ENCODE peak calls at places on chromosome X, in four cellular contexts. N is IMR-90, O is right lobe of liver, X is body of pancreas. I is an unnamed sample.

GRCh38 chrX:118637997-118638396 is 89.4 kb upstream of the IL13RA1 start:
- DNase-seq in X (no peak), N (peak; percentile 3), O (no peak), I (no peak)

GRCh38 chrX:123155327-123155726 is 28.8 kb upstream of the GRIA3 start:
- DNase-seq in N (no peak), X (no peak), O (no peak), I (no peak)

GRCh38 chrX:110851780-110852179 is 56.2 kb upstream of the CHRDL1 start:
- DNase-seq in X (peak; percentile 35), N (peak; percentile 2), O (peak; percentile 40), I (peak; percentile 7)

GRCh38 chrX:136354201-136354600 is 53.4 kb downstream of the ADGRG4 start:
- DNase-seq in O (no peak), X (no peak), N (no peak), I (no peak)

GRCh38 chrX:78517124-78517523 is 142.0 kb downstream of the RTL3 start:
- DNase-seq in X (no peak), O (no peak), N (no peak), I (no peak)

GRCh38 chrX:19893722-19894121 is 6.3 kb upstream of the SH3KBP1 start:
- DNase-seq in O (no peak), N (peak; percentile 59), X (no peak), I (no peak)

GRCh38 chrX:75155830-75156525 is at the start of gene ABCB7:
- DNase-seq in X (peak; percentile 55), O (peak; percentile 76), N (peak; percentile 67), I (peak; percentile 26)

GRCh38 chrX:115058276-115058675 is 40.9 kb upstream of the IL13RA2 start:
- DNase-seq in O (no peak), N (peak; percentile 91), X (no peak), I (peak; percentile 14)

GRCh38 chrX:85503258-85504158 is 124.0 kb upstream of the POF1B start:
- DNase-seq in X (no peak), N (no peak), O (no peak), I (no peak)

GRCh38 chrX:18995216-18995615 is 11.3 kb upstream of the PHKA2 start:
- DNase-seq in X (no peak), O (no peak), N (peak; percentile 61), I (no peak)

GRCh38 chrX:153723351-153724251 is 586 bp downstream of the BCAP31 start:
- DNase-seq in N (peak; percentile 37), O (peak; percentile 70), X (peak; percentile 37), I (no peak)

GRCh38 chrX:153969904-153970397 is 1.7 kb downstream of the HCFC1 start:
- DNase-seq in N (peak; percentile 23), X (no peak), O (no peak), I (no peak)

GRCh38 chrX:12999422-12999821 is 24.5 kb downstream of the TMSB4X start:
- DNase-seq in X (no peak), N (peak; percentile 32), O (no peak), I (no peak)

GRCh38 chrX:86237482-86237881 is 89.2 kb downstream of the DACH2 start:
- DNase-seq in N (no peak), O (no peak), X (no peak), I (no peak)

GRCh38 chrX:101051153-101051548 is 760 bp downstream of the TRMT2B start:
- DNase-seq in N (no peak), O (peak; percentile 35), X (no peak), I (no peak)

GRCh38 chrX:41481264-41482109 is 34.3 kb downstream of the NYX start:
- DNase-seq in O (no peak), X (no peak), N (no peak), I (peak; percentile 5)

GRCh38 chrX:65034641-65035450 is 58.6 kb upstream of the ZC4H2 start:
- DNase-seq in N (peak; percentile 68), X (peak; percentile 67), O (peak; percentile 85), I (no peak)

GRCh38 chrX:57772637-57773036 is 92.6 kb upstream of the NLRP2B start:
- DNase-seq in O (no peak), X (no peak), N (no peak), I (no peak)

GRCh38 chrX:44731160-44731559 is 112.7 kb upstream of the DUSP21 start:
- DNase-seq in N (peak; percentile 20), X (no peak), O (no peak), I (no peak)

GRCh38 chrX:110210417-110211139 is 107.3 kb downstream of the AMMECR1 start:
- DNase-seq in O (no peak), X (no peak), N (peak; percentile 96), I (no peak)

GRCh38 chrX:10047631-10048030 is 80.5 kb downstream of the CLDN34 start:
- DNase-seq in X (no peak), N (no peak), O (no peak), I (no peak)

GRCh38 chrX:3651272-3651671 is 62.2 kb downstream of the PRKX start:
- DNase-seq in O (no peak), X (no peak), N (peak; percentile 49), I (no peak)

GRCh38 chrX:47158781-47159180 is 13.8 kb downstream of the RBM10 start:
- DNase-seq in N (no peak), X (no peak), O (no peak), I (no peak)

GRCh38 chrX:106608016-106608415 is 3.8 kb upstream of the RADX start:
- DNase-seq in O (no peak), N (no peak), X (no peak), I (no peak)

GRCh38 chrX:16882188-16882587 is 12.0 kb upstream of the RBBP7 start:
- DNase-seq in N (peak; percentile 25), O (peak; percentile 63), X (peak; percentile 49), I (no peak)

GRCh38 chrX:53715336-53715924 is 28.9 kb upstream of the HUWE1 start:
- DNase-seq in N (no peak), X (no peak), O (no peak), I (no peak)

GRCh38 chrX:109393859-109394258 is 88.0 kb downstream of the GUCY2F start:
- DNase-seq in X (no peak), N (no peak), O (no peak), I (no peak)

GRCh38 chrX:373641-374471 is 12.9 kb downstream of the PPP2R3B start:
- DNase-seq in O (no peak), X (no peak), N (peak; percentile 27), I (no peak)

GRCh38 chrX:53438174-53438831 is 4.1 kb upstream of the HSD17B10 start:
- DNase-seq in O (no peak), N (no peak), X (no peak), I (no peak)

GRCh38 chrX:102654696-102655095 is 3.4 kb downstream of the GPRASP1 start:
- DNase-seq in O (peak; percentile 51), N (no peak), X (no peak), I (no peak)

GRCh38 chrX:8105531-8105930 is 65.5 kb downstream of the VCX2 start:
- DNase-seq in O (no peak), X (no peak), N (no peak), I (no peak)

DNA sequence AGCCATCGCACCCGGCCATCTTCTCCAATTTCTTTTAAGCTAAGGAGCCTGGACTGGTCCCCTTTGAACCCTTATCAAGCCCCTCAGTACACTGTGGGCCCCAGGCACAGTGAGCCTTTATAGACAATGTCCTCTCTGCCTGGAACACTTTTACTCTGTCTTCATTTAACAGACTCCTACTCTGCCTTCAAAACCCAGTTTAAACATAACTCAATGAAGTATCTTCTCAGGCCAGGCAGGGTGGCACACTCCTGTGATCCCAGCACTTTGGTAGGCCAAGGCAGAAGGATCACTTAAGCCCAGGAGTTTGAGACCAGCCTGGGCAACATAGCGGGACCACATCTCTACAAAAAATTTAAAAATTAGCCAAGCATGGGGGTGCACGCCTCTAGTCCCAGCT is 27.5 kb upstream of the SMS start:
- DNase-seq in N (no peak), X (no peak), O (no peak), I (no peak)
- TF ChIP-seq POLR2A in N (no peak), X (no peak), O (no peak), I (no peak)

GRCh38 chrX:69165116-69165651 is at the start of gene PJA1:
- DNase-seq in X (peak; percentile 59), N (peak; percentile 57), O (peak; percentile 67), I (peak; percentile 69)
- TF ChIP-seq POLR2A in X (peak; percentile 66), N (peak; percentile 49), O (peak; percentile 60), I (peak; percentile 63)

DNA sequence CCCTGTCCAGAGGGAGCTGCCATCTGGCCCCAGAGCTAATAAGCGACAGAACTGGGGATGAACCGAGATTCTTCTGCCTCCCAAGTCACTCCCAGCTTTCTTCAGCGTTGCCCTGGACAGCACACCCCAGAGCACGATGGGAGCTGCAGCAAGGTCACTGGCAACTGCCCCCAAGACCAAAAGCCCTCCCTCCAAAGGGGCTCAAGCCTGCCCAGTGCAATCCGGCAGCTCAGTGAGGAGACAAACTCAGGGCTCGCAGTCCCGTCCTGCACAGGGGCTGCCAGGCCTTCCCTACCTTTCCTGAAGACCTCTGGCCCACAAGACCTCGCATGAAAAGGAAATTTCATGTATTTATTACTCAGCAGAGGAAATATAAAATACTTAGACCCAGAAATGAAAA is 174.8 kb downstream of the BCOR start:
- DNase-seq in X (no peak), N (no peak), O (no peak), I (no peak)
- TF ChIP-seq POLR2A in X (no peak), N (no peak), O (no peak), I (no peak)

DNA sequence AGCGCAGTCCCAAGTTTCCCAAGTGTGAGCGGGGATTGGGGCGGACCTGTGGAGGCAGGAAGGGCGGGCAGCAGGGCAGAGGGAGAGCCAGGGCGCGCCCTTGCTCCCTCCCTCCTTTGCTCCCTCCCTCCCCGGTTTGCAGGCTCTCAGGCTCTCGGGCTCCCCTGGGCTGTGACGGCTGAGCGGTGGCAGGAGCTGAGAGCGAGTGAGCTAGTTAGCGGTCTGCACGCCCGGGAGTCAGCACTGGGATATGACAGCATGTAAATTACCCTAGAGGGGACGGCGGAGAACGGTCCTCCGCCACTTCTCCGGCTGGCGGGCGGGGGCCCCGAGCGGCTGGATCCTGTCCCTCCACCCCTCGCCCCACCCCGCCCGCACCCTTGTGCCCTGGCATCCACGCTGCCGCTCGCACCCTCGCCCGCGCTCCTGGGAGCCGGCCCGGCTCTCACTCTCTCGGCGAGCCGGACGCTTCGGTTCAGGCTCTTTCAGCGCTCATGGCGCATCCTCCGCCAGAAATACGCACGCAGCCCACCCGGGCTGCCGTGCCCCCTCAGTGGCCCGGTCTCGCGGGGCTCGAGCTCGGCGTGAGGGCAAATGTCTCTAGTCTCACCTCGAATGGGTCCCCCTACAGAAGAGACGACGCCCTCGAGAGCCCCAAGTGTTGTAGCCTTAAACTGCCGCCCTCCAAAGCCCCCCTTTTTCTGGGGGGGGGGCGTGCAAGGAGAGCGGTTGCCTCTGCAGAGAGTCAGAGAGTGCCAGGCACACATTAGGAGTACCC is at the start of gene TSC22D3:
- DNase-seq in O (peak; percentile 87), X (peak; percentile 84), N (peak; percentile 33), I (peak; percentile 66)
- TF ChIP-seq POLR2A in O (peak; percentile 61), X (peak; percentile 69), N (no peak), I (no peak)

GRCh38 chrX:15747626-15748173 is 9.6 kb downstream of the CA5B start:
- DNase-seq in O (no peak), N (no peak), X (no peak), I (no peak)
- TF ChIP-seq POLR2A in O (no peak), N (no peak), X (no peak), I (no peak)

GRCh38 chrX:43654431-43655150 is 1.5 kb upstream of the MAOA start:
- DNase-seq in O (peak; percentile 94), N (peak; percentile 77), X (peak; percentile 93), I (peak; percentile 43)

GRCh38 chrX:43655151-43655676 is 885 bp upstream of the MAOA start:
- DNase-seq in X (peak; percentile 48), O (no peak), N (peak; percentile 3), I (no peak)

GRCh38 chrX:43661521-43662240 is 5.6 kb downstream of the MAOA start:
- DNase-seq in N (no peak), O (no peak), X (no peak), I (no peak)

GRCh38 chrX:43655961-43656494 is at the start of gene MAOA:
- DNase-seq in X (peak; percentile 74), N (no peak), O (peak; percentile 94), I (no peak)
- TF ChIP-seq POLR2A in X (peak; percentile 79), N (no peak), O (peak; percentile 73), I (no peak)